ENCODE peak calls at places on chromosome 3, in seven cellular contexts. O, A, G, U, H, C and F are unnamed samples.

GRCh38 chr3:29486087-29486486 is 205.2 kb downstream of the RBMS3 start:
- DNase-seq in O (no peak), A (no peak), G (peak; percentile 18), U (peak; percentile 65), H (no peak), C (no peak), F (no peak)

GRCh38 chr3:158918008-158918407 is 116.2 kb downstream of the MFSD1 start:
- DNase-seq in O (peak; percentile 89), A (peak; percentile 46), G (peak; percentile 82), U (peak; percentile 90), H (no peak), C (no peak), F (peak; percentile 29)

GRCh38 chr3:48634661-48635221 is 520 bp downstream of the SLC26A6 start:
- DNase-seq in O (peak; percentile 85), A (peak; percentile 69), G (peak; percentile 29), U (peak; percentile 84), H (peak; percentile 36), C (no peak), F (no peak)

GRCh38 chr3:99376926-99377325 is 261.5 kb upstream of the COL8A1 start:
- DNase-seq in O (no peak), A (no peak), G (no peak), U (no peak), H (no peak), C (no peak), F (no peak)

GRCh38 chr3:114745322-114746240 is 401.5 kb downstream of the ZBTB20 start:
- DNase-seq in O (no peak), A (no peak), G (peak; percentile 27), U (peak; percentile 89), H (no peak), C (no peak), F (no peak)

GRCh38 chr3:23776352-23776891 is 29.3 kb upstream of the UBE2E1 start:
- DNase-seq in O (peak; percentile 48), A (no peak), G (peak; percentile 70), U (peak; percentile 82), H (no peak), C (no peak), F (peak; percentile 73)

GRCh38 chr3:40137586-40138295 is 171.8 kb upstream of the EIF1B start:
- DNase-seq in O (no peak), A (no peak), G (no peak), U (peak; percentile 93), H (no peak), C (no peak), F (peak; percentile 21)

GRCh38 chr3:141241248-141242034 is 9.8 kb downstream of the PXYLP1 start:
- DNase-seq in O (peak; percentile 26), A (no peak), G (no peak), U (no peak), H (peak; percentile 77), C (no peak), F (no peak)

GRCh38 chr3:49006591-49007067 is 562 bp upstream of the WDR6 start:
- DNase-seq in O (no peak), A (no peak), G (no peak), U (peak; percentile 75), H (no peak), C (no peak), F (no peak)

GRCh38 chr3:72077473-72078259 is 292.7 kb upstream of the PROK2 start:
- DNase-seq in O (no peak), A (no peak), G (no peak), U (no peak), H (no peak), C (no peak), F (no peak)

GRCh38 chr3:58241321-58242044 is 3.9 kb downstream of the ABHD6 start:
- DNase-seq in O (no peak), A (no peak), G (no peak), U (peak; percentile 28), H (no peak), C (no peak), F (no peak)

GRCh38 chr3:72970942-72971341 is 25.7 kb upstream of the PPP4R2 start:
- DNase-seq in O (no peak), A (no peak), G (no peak), U (no peak), H (no peak), C (no peak), F (no peak)

GRCh38 chr3:88267847-88268246 is 118.1 kb downstream of the C3orf38 start:
- DNase-seq in O (no peak), A (no peak), G (no peak), U (no peak), H (no peak), C (no peak), F (no peak)

GRCh38 chr3:155131104-155131503 is 51.0 kb downstream of the MME start:
- DNase-seq in O (no peak), A (no peak), G (peak; percentile 87), U (peak; percentile 66), H (no peak), C (no peak), F (peak; percentile 23)

GRCh38 chr3:188792788-188793187 is 379.0 kb upstream of the TPRG1 start:
- DNase-seq in O (peak; percentile 75), A (no peak), G (peak; percentile 39), U (peak; percentile 39), H (no peak), C (no peak), F (no peak)

GRCh38 chr3:12541625-12542024 is 3.7 kb downstream of the MKRN2OS start:
- DNase-seq in O (peak; percentile 84), A (no peak), G (no peak), U (no peak), H (no peak), C (no peak), F (no peak)

GRCh38 chr3:105355355-105356063 is 11.2 kb upstream of the ALCAM start:
- DNase-seq in O (no peak), A (no peak), G (no peak), U (peak; percentile 21), H (no peak), C (no peak), F (no peak)

GRCh38 chr3:168467085-168467714 is 371.5 kb upstream of the GOLIM4 start:
- DNase-seq in O (peak; percentile 59), A (no peak), G (peak; percentile 74), U (peak; percentile 54), H (no peak), C (no peak), F (no peak)

GRCh38 chr3:15301761-15302160 is 30.6 kb downstream of the SH3BP5 start:
- DNase-seq in O (no peak), A (no peak), G (no peak), U (no peak), H (no peak), C (no peak), F (no peak)

GRCh38 chr3:15300318-15301078 is 31.9 kb downstream of the SH3BP5 start:
- DNase-seq in O (no peak), A (no peak), G (no peak), U (peak; percentile 89), H (peak; percentile 31), C (no peak), F (no peak)

GRCh38 chr3:15298504-15298903 is 33.9 kb downstream of the SH3BP5 start:
- DNase-seq in O (no peak), A (no peak), G (no peak), U (no peak), H (no peak), C (no peak), F (no peak)

GRCh38 chr3:15297592-15298350 is 34.6 kb downstream of the SH3BP5 start:
- DNase-seq in O (no peak), A (no peak), G (no peak), U (no peak), H (no peak), C (no peak), F (no peak)

DNA sequence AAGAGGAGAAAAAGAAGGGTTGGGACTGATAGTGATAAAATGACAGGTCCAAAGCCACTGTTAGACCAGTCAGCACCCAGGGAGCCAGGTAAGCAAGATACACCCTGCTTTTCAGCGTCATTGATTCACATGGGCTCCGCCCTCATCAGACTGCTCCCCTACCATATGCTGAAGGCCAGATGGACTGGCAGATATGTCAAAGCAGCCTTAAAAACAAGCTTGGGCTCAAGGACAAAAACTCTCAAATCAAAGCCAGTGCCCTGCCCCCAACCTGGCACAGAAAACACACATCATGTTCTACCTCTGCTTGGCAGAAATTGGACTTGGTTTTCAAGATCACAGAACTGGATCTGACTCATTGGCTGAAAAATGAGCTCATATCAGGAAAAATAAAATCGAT is 33.4 kb downstream of the SH3BP5 start:
- DNase-seq in O (no peak), A (no peak), G (no peak), U (no peak), H (no peak), C (no peak), F (no peak)
- TF ChIP-seq CTCF in O (no peak), A (no peak), G (no peak), U (no peak), H (no peak), C (no peak), F (no peak)

DNA sequence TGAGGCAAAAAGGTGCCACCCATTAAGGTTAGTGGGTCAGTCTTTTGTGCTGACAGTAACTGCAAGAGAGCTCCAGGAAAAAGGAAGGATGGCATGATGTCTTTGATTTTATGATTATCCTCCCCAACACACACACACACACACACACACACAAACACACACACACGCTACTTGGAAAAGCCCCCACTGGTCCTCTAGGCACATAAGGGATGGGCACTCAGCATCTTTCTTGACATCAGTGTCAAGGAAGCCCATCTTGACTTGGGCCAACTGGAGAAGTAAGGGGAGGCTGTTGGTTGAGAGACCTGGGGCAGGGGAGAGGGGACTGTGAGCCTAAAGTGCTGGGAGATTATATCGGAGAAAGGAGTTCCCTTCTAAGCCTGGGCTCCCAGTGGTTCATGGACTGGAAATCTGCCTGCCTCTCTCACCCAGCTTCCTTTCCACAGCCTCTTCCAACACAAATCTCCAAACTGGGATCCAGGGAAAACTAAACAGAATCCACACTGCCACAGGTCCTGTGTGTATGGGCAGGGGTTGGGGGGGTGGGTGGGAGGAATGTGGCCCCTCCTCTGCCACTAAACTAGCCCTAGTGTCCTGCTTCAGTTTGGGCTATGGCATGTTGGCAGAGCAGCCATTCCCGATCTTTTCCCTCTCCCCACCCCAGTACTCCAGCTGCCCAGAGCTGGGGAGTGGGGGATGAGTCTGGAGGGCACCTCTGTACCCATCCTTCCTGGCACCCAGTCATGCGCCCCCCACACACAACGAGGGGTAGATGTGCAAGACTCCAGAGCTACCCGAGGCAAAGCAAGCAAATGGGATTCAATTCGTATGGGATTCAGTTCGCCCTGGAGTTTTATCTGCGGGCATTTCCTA is 1.6 kb downstream of the AMOTL2 start:
- DNase-seq in O (peak; percentile 54), A (no peak), G (no peak), U (no peak), H (no peak), C (no peak), F (no peak)
- H3K4me3 ChIP-seq in O (peak overlapping the region; percentile 88), A (peak overlapping the region; percentile 60), G (peak overlapping the region; percentile 92), U (peak overlapping the region; percentile 81), H (peak overlapping the region; percentile 93), C (peak overlapping the region; percentile 81), F (peak overlapping the region; percentile 99)

DNA sequence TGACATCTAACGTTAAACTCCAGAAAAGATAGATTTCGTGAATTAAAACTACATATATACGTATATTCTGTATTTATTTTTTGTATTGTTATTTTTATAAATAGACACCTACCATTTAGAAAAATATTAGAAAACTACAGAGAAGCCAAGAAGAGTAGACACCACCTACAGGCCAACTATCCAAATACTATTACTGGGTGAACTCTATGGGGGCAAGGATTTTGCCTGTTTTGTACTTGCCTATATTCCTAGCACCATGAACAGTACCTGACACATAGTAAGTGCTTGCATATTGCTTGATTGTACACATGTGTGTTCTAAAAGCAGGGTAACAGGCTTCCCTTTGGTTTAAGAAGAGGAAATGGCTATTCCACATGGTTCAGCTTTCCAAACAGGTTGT is 24.4 kb upstream of the CLEC3B start:
- DNase-seq in O (no peak), A (no peak), G (no peak), U (no peak), H (no peak), C (no peak), F (no peak)
- TF ChIP-seq CTCF in O (no peak), A (peak; percentile 6), G (peak; percentile 7), U (no peak), H (no peak), C (no peak), F (no peak)

GRCh38 chr3:106359692-106360091 is 490.9 kb upstream of the CBLB start:
- DNase-seq in O (no peak), A (no peak), G (no peak), U (no peak), H (no peak), C (no peak), F (no peak)
- H3K4me3 ChIP-seq in O (no peak overlapping the region), A (no peak overlapping the region), G (no peak overlapping the region), U (no peak overlapping the region), H (no peak overlapping the region), C (no peak overlapping the region), F (no peak overlapping the region)